ENCODE peak calls at places on chromosome 1, in seven cellular contexts. Y, J, D, V, O, G and H are unnamed samples.

GRCh38 chr1:198326915-198327314 is 170.1 kb downstream of the NEK7 start:
- DNase-seq in Y (no peak), J (no peak), D (no peak), V (no peak), O (no peak), G (no peak), H (no peak)

GRCh38 chr1:32063261-32063681 is 9.5 kb upstream of the TMEM39B start:
- DNase-seq in Y (no peak), J (no peak), D (peak; percentile 43), V (peak; percentile 61), O (peak; percentile 19), G (peak; percentile 76), H (no peak)

GRCh38 chr1:9655127-9655723 is 3.7 kb downstream of the PIK3CD start:
- DNase-seq in Y (no peak), J (peak; percentile 23), D (peak; percentile 47), V (no peak), O (no peak), G (no peak), H (peak; percentile 37)

GRCh38 chr1:219324629-219325367 is 151.1 kb downstream of the LYPLAL1 start:
- DNase-seq in Y (no peak), J (no peak), D (no peak), V (peak; percentile 86), O (no peak), G (peak; percentile 39), H (peak; percentile 8)

GRCh38 chr1:91450260-91450659 is 45.6 kb upstream of the HFM1 start:
- DNase-seq in Y (no peak), J (no peak), D (no peak), V (no peak), O (no peak), G (no peak), H (no peak)

GRCh38 chr1:85275701-85276289 is 637 bp downstream of the BCL10 start:
- DNase-seq in Y (no peak), J (no peak), D (peak; percentile 35), V (no peak), O (no peak), G (no peak), H (peak; percentile 36)

GRCh38 chr1:119582801-119583200 is 65.3 kb downstream of the ZNF697 start:
- DNase-seq in Y (peak; percentile 54), J (no peak), D (peak; percentile 29), V (peak; percentile 55), O (peak; percentile 24), G (peak; percentile 55), H (no peak)

GRCh38 chr1:8889925-8890785 is 11.7 kb upstream of the ENO1 start:
- DNase-seq in Y (peak; percentile 92), J (no peak), D (no peak), V (no peak), O (no peak), G (peak; percentile 16), H (no peak)

GRCh38 chr1:204293605-204294365 is 65.9 kb downstream of the PLEKHA6 start:
- DNase-seq in Y (no peak), J (no peak), D (no peak), V (no peak), O (no peak), G (no peak), H (no peak)

GRCh38 chr1:55426619-55427018 is 211.5 kb upstream of the USP24 start:
- DNase-seq in Y (no peak), J (no peak), D (no peak), V (no peak), O (no peak), G (no peak), H (no peak)

GRCh38 chr1:181423301-181423918 is 59.9 kb upstream of the CACNA1E start:
- DNase-seq in Y (no peak), J (peak; percentile 6), D (peak; percentile 50), V (peak; percentile 57), O (peak; percentile 15), G (peak; percentile 94), H (no peak)